ENCODE peak calls at places on chromosome 19, in ten cellular contexts. N is Peyer's patch, F is fibroblast of lung, Q is GM23338, Y is heart left ventricle, M is left lung, S is neuronal stem cell, V is K562, U is heart right ventricle, J is ovary. O is an unnamed sample.

GRCh38 chr19:45021971-45022370 is 16.9 kb upstream of the CLASRP start:
- DNase-seq in J (no peak), M (no peak), Y (no peak), U (no peak), S (no peak), F (no peak), V (no peak), Q (no peak), N (no peak), O (no peak)

GRCh38 chr19:29823581-29824330 is 12.0 kb downstream of the CCNE1 start:
- DNase-seq in J (no peak), F (no peak), M (no peak), Q (no peak), V (no peak), U (no peak), N (no peak), S (no peak), Y (no peak), O (no peak)

GRCh38 chr19:21022996-21023395 is 2.5 kb downstream of the ZNF430 start:
- DNase-seq in S (no peak), F (peak; percentile 34), U (no peak), Y (no peak), N (no peak), Q (no peak), V (no peak), M (no peak), J (no peak), O (no peak)

GRCh38 chr19:30253581-30253996 is 118.6 kb upstream of the ZNF536 start:
- DNase-seq in U (no peak), F (no peak), S (no peak), V (no peak), M (no peak), J (no peak), Y (no peak), N (no peak), Q (no peak), O (peak; percentile 25)

GRCh38 chr19:38911388-38912004 is 490 bp downstream of the CCER2 start:
- DNase-seq in V (no peak), U (no peak), Y (no peak), M (no peak), Q (no peak), F (no peak), N (no peak), S (no peak), J (no peak), O (no peak)

GRCh38 chr19:58355215-58355796 is 2.0 kb upstream of the A1BG start:
- DNase-seq in M (no peak), S (no peak), U (no peak), N (no peak), V (no peak), J (no peak), Y (no peak), Q (no peak), F (no peak), O (no peak)

GRCh38 chr19:38993271-38993670 is 17.7 kb upstream of the FBXO17 start:
- DNase-seq in S (no peak), N (no peak), V (no peak), Q (no peak), F (no peak), U (no peak), M (no peak), Y (no peak), J (no peak), O (peak; percentile 84)

GRCh38 chr19:56837892-56838679 is 2.4 kb downstream of the PEG3 start:
- DNase-seq in M (peak; percentile 75), Q (no peak), U (peak; percentile 69), J (peak; percentile 78), F (peak; percentile 68), N (peak; percentile 46), S (peak; percentile 75), Y (peak; percentile 71), V (no peak), O (no peak)

GRCh38 chr19:10419200-10419645 is 1.1 kb upstream of the PDE4A start:
- DNase-seq in M (no peak), F (no peak), V (peak; percentile 63), J (no peak), S (no peak), Y (no peak), N (no peak), U (no peak), Q (no peak), O (peak; percentile 78)
- H3K27me3 ChIP-seq in M (peaks cover 57% of the 10 kb centered on the region), F (peaks cover 34% of the 10 kb centered on the region), V (no peaks in the 10 kb centered on the region), J (peaks cover 8% of the 10 kb centered on the region), S (peaks cover 55% of the 10 kb centered on the region), Y (peaks cover 63% of the 10 kb centered on the region), N (peaks cover 51% of the 10 kb centered on the region), U (peaks cover 79% of the 10 kb centered on the region), Q (peaks cover 95% of the 10 kb centered on the region), O (peaks cover 50% of the 10 kb centered on the region)

GRCh38 chr19:3412066-3412465 is 45.7 kb downstream of the NFIC start:
- DNase-seq in Q (no peak), U (no peak), S (no peak), Y (no peak), M (no peak), J (no peak), F (no peak), V (no peak), N (no peak), O (no peak)

GRCh38 chr19:3408996-3409345 is 42.6 kb downstream of the NFIC start:
- DNase-seq in Y (no peak), V (no peak), M (no peak), U (no peak), N (no peak), J (no peak), F (no peak), S (no peak), Q (no peak), O (no peak)

GRCh38 chr19:3407556-3408516 is 41.5 kb downstream of the NFIC start:
- DNase-seq in M (no peak), J (peak; percentile 71), F (peak; percentile 53), S (no peak), Y (peak; percentile 70), N (no peak), U (peak; percentile 73), V (no peak), Q (no peak), O (peak; percentile 30)

GRCh38 chr19:3411636-3412035 is 45.3 kb downstream of the NFIC start:
- DNase-seq in V (no peak), Q (no peak), J (no peak), F (no peak), M (no peak), U (no peak), N (no peak), Y (no peak), S (no peak), O (no peak)

DNA sequence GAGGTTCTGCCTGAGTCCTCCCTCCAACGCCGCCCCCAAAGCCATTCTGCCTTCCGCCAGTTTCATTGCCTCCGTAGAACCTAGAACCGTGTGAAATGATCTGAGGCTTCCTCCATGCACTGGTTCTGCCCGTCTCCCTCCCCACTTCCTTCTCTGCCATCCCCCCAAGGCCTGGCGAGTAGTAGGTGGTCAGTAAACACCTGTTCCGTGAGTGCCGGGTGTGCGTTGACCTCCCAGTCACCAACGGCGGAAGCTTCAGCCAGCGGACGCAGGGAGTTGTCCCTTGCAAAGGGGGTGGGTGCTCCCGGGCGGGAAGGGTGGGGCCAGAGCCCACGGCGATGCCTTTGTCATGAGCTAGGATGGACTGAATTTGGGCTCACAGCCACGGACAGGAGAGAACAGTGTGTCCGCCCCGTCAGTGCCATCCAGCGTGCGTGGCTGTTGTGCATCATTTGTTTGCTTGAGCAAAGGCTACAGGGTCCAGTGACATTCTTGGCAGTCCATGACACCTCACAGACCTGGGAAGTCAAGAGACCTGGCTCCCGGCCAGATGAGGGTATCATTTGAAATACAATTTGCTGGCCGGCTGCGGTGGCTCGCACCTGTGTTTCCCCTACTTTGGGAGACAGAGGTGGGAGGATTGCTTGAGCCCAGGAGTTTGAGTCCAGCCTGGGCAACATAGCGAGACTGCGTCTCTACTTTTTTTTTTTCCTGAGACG is 43.1 kb downstream of the NFIC start:
- DNase-seq in Y (peak; percentile 81), M (no peak), V (no peak), F (no peak), J (no peak), U (peak; percentile 71), Q (no peak), S (no peak), N (no peak), O (no peak)
- H3K4me3 ChIP-seq in Y (peak overlapping the region; percentile 42), M (no peak overlapping the region), V (no peak overlapping the region), F (no peak overlapping the region), J (peak overlapping the region; percentile 12), U (peak overlapping the region; percentile 29), Q (no peak overlapping the region), S (no peak overlapping the region), N (peak overlapping the region; percentile 20), O (no peak overlapping the region)

GRCh38 chr19:18996796-18997394 is 36.4 kb downstream of the SUGP2 start:
- DNase-seq in F (no peak), M (no peak), V (no peak), S (no peak), N (no peak), Y (no peak), Q (no peak), U (no peak), J (no peak), O (no peak)

GRCh38 chr19:18996351-18996750 is 37.0 kb downstream of the SUGP2 start:
- DNase-seq in N (no peak), V (no peak), S (no peak), Y (no peak), M (no peak), Q (no peak), J (no peak), F (no peak), U (no peak), O (no peak)

GRCh38 chr19:18998276-18998675 is 35.0 kb downstream of the SUGP2 start:
- DNase-seq in S (no peak), J (no peak), M (no peak), Y (no peak), Q (no peak), N (no peak), F (no peak), V (no peak), U (no peak), O (no peak)

GRCh38 chr19:18999896-19000620 is 33.3 kb downstream of the SUGP2 start:
- DNase-seq in M (no peak), V (no peak), F (no peak), Y (no peak), J (no peak), U (no peak), S (no peak), N (no peak), Q (peak; percentile 21), O (peak; percentile 31)

DNA sequence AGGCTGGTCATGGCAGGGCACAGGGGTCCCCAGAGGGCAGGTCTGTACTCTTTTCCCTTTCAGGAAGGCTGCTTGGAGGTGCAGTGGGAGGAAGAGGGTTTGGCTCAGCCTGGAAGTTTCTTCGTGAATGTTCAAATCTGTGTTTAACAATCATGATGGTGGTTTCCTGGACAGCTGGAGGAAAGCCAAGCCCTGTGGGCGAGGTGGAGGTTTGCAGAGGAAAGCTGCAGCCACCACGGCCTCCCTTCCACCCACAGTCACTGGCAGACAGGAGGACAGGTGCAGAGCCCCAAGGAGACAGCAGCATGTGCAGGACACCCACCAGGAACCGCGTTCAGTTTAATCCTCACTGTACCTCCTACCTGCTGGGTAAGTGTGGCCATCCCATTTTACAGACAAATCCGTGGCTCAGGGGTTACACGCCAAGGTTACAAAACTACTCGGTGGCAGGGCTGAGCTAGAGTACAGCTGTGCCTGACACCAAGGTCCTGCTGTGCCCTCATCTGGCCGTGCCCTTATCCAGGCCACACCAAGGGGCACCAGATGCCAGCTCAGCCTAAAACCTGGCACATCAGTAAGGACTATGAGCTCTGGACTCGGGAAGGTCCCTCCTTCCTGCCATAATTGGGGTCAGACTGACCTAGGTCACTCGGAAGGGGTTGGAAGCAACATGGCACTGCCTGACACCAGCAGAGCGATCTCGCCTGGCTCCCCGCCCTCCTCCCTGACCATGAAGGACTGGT is 34.1 kb downstream of the SUGP2 start:
- DNase-seq in S (no peak), Y (peak; percentile 29), Q (no peak), V (no peak), N (no peak), F (no peak), M (no peak), U (no peak), J (no peak), O (peak; percentile 48)
- H3K36me3 ChIP-seq in S (peaks cover 51% of the 10 kb centered on the region), Y (peaks cover 82% of the 10 kb centered on the region), Q (peaks cover 21% of the 10 kb centered on the region), V (peaks cover 93% of the 10 kb centered on the region), N (no peaks in the 10 kb centered on the region), F (peaks cover 31% of the 10 kb centered on the region), M (peaks cover 95% of the 10 kb centered on the region), U (peaks cover 82% of the 10 kb centered on the region), J (no peaks in the 10 kb centered on the region), O (peaks cover 94% of the 10 kb centered on the region)

GRCh38 chr19:35558400-35559280 is 4.8 kb downstream of the ATP4A start:
- DNase-seq in M (no peak), U (no peak), J (no peak), S (no peak), F (no peak), Y (no peak), V (no peak), Q (no peak), N (no peak), O (no peak)

GRCh38 chr19:35556025-35556590 is 7.3 kb downstream of the ATP4A start:
- DNase-seq in Y (no peak), U (no peak), M (no peak), N (no peak), S (no peak), J (no peak), Q (no peak), F (no peak), V (no peak), O (no peak)

GRCh38 chr19:35556846-35557538 is 6.5 kb downstream of the ATP4A start:
- DNase-seq in J (no peak), Q (no peak), Y (no peak), U (no peak), F (no peak), M (no peak), S (no peak), N (no peak), V (no peak), O (no peak)

GRCh38 chr19:35559281-35559659 is 4.2 kb downstream of the ATP4A start:
- DNase-seq in M (no peak), F (no peak), U (no peak), N (no peak), Y (no peak), Q (peak; percentile 26), J (no peak), V (no peak), S (no peak), O (no peak)

DNA sequence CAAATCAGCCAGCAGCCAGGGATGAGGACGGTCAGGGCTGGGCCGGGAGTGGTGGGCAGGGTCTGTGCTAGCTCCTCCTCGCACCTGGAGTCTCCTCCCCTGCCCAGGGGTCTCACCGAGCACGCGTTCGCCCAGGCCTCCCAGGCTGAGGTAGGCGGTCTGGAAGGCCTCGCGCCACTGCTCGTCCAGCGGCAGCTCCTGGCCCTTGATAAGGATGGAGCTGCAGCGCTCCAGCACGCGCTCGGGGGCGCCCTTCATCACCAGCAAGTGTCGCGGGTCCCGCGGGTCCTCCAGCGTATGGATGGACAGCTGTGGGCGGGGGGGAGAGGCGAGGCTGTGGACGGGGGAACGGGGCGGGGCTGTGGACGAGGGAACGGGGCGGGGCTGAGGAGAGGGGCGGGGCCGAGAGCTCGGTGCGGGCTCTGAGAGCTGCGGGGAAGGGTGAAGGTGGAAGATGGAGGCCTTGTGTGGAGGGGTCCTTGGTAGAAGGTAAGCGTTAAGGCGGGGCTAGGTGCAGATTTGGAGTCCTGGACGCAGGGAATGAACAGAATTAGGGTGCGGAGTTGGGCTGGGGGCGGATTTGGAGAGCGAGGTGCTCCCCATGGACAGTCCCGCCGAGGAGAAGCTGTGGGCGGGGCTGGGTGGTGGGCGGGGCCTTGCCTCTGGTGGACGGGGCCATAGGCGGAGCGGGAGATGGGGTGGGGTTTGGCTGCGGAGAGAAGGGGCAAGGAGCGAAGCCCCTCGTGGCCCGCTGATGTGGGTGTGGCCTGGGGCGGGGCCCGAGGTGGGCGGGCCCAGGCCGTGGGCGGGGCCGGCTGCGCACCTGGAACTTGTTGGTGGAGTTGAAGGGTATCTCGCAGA is 5.7 kb downstream of the ATP4A start:
- DNase-seq in N (peak; percentile 61), Q (peak; percentile 95), Y (peak; percentile 37), S (peak; percentile 89), F (peak; percentile 48), U (peak; percentile 35), M (peak; percentile 60), V (peak; percentile 94), J (peak; percentile 65), O (peak; percentile 46)
- H3K27me3 ChIP-seq in N (no peaks in the 10 kb centered on the region), Q (peaks cover 10% of the 10 kb centered on the region), Y (peaks cover 23% of the 10 kb centered on the region), S (peaks cover 71% of the 10 kb centered on the region), F (peaks cover 26% of the 10 kb centered on the region), U (peaks cover 57% of the 10 kb centered on the region), M (peaks cover 13% of the 10 kb centered on the region), V (peaks cover 28% of the 10 kb centered on the region), J (no peaks in the 10 kb centered on the region), O (peaks cover 19% of the 10 kb centered on the region)